ENCODE peak calls at places on chromosomes 11 and 22, in four cellular contexts. K is K562, N is HepG2, T is GM12878. P is an unnamed sample.

GRCh38 chr11:5123802-5124521 is 14.2 kb downstream of the OR52A5 start:
- DNase-seq in K (peak; percentile 81), N (peak; percentile 46), T (peak; percentile 13), P (peak; percentile 83)

GRCh38 chr11:25566298-25567200 is 765.4 kb upstream of the ANO3 start:
- DNase-seq in K (no peak), N (no peak), T (no peak), P (no peak)

GRCh38 chr22:43050995-43051394 is 36.0 kb upstream of the PACSIN2 start:
- DNase-seq in K (no peak), N (peak; percentile 77), T (no peak), P (peak; percentile 72)

GRCh38 chr11:14567064-14567651 is 47.0 kb upstream of the PSMA1 start:
- DNase-seq in K (no peak), N (no peak), T (no peak), P (no peak)

GRCh38 chr11:73566422-73566821 is 31.5 kb downstream of the FAM168A start:
- DNase-seq in K (no peak), N (no peak), T (no peak), P (no peak)

GRCh38 chr11:45436966-45437365 is 150.8 kb upstream of the SYT13 start:
- DNase-seq in K (no peak), N (no peak), T (no peak), P (no peak)

GRCh38 chr22:39927544-39927943 is 26.7 kb downstream of the GRAP2 start:
- DNase-seq in K (peak; percentile 31), N (peak; percentile 8), T (no peak), P (peak; percentile 53)

GRCh38 chr22:22210375-22210774 is 34.2 kb upstream of the VPREB1 start:
- DNase-seq in K (no peak), N (no peak), T (no peak), P (no peak)

GRCh38 chr22:22583030-22583429 is 24.0 kb upstream of the PRAME start:
- DNase-seq in K (no peak), N (no peak), T (no peak), P (no peak)

GRCh38 chr22:49992921-49993648 is 19.5 kb downstream of the IL17REL start:
- DNase-seq in K (peak; percentile 52), N (peak; percentile 49), T (no peak), P (peak; percentile 72)

GRCh38 chr22:27866136-27867091 is 52.6 kb downstream of the PITPNB start:
- DNase-seq in K (no peak), N (peak; percentile 43), T (no peak), P (no peak)

GRCh38 chr11:34139346-34139745 is 33.9 kb downstream of the NAT10 start:
- DNase-seq in K (no peak), N (no peak), T (no peak), P (no peak)

GRCh38 chr11:114216804-114217195 is 79.4 kb upstream of the NNMT start:
- DNase-seq in K (no peak), N (no peak), T (no peak), P (no peak)

GRCh38 chr11:13941790-13942189 is 20.7 kb upstream of the SPON1 start:
- DNase-seq in K (no peak), N (no peak), T (no peak), P (no peak)

GRCh38 chr11:93933230-93933629 is 82.8 kb upstream of the VSTM5 start:
- DNase-seq in K (no peak), N (no peak), T (no peak), P (no peak)

GRCh38 chr11:90219438-90219837 is 3.4 kb downstream of the CHORDC1 start:
- DNase-seq in K (no peak), N (no peak), T (no peak), P (no peak)

GRCh38 chr22:28955817-28956216 is 72.4 kb downstream of the ZNRF3 start:
- DNase-seq in K (no peak), N (no peak), T (peak; percentile 60), P (no peak)

GRCh38 chr11:9090488-9091043 is 833 bp downstream of the SCUBE2 start:
- DNase-seq in K (no peak), N (no peak), T (no peak), P (no peak)

GRCh38 chr22:34429314-34429713 is 509.0 kb upstream of the LARGE1 start:
- DNase-seq in K (no peak), N (no peak), T (no peak), P (no peak)

GRCh38 chr11:2732940-2733628 is 33.3 kb upstream of the KCNQ1OT1 start:
- DNase-seq in K (no peak), N (no peak), T (no peak), P (no peak)

GRCh38 chr11:32911413-32911812 is 18.8 kb downstream of the QSER1 start:
- DNase-seq in K (no peak), N (no peak), T (no peak), P (no peak)

GRCh38 chr22:22618923-22619322 is 25.5 kb upstream of the GGTLC2 start:
- DNase-seq in K (no peak), N (no peak), T (no peak), P (no peak)

GRCh38 chr11:75981546-75981945 is 166.5 kb downstream of the UVRAG start:
- DNase-seq in K (no peak), N (no peak), T (no peak), P (no peak)

GRCh38 chr11:71962428-71963038 is 33.7 kb downstream of the RNF121 start:
- DNase-seq in K (no peak), N (no peak), T (peak; percentile 53), P (no peak)

GRCh38 chr22:30309981-30310672 is 16.6 kb downstream of the TBC1D10A start:
- DNase-seq in K (no peak), N (no peak), T (peak; percentile 58), P (no peak)

GRCh38 chr11:119721129-119722120 is 7.6 kb downstream of the NECTIN1 start:
- DNase-seq in K (peak; percentile 43), N (peak; percentile 67), T (no peak), P (peak; percentile 77)

GRCh38 chr11:76579047-76579751 is 91.3 kb downstream of the LRRC32 start:
- DNase-seq in K (peak; percentile 46), N (no peak), T (no peak), P (peak; percentile 50)

GRCh38 chr11:82814379-82814778 is 80.7 kb upstream of the FAM181B start:
- DNase-seq in K (no peak), N (no peak), T (no peak), P (no peak)

GRCh38 chr22:49820984-49821383 is 6.7 kb downstream of the BRD1 start:
- DNase-seq in K (no peak), N (no peak), T (no peak), P (no peak)

GRCh38 chr11:57349491-57350274 is 11.5 kb downstream of the P2RX3 start:
- DNase-seq in K (peak; percentile 88), N (peak; percentile 35), T (no peak), P (peak; percentile 94)

GRCh38 chr22:32918741-32919140 is 117.2 kb downstream of the TIMP3 start:
- DNase-seq in K (no peak), N (no peak), T (no peak), P (no peak)

GRCh38 chr11:111259871-111260270 is 14.3 kb downstream of the POU2AF2 start:
- DNase-seq in K (no peak), N (no peak), T (no peak), P (no peak)

GRCh38 chr22:37334859-37335818 is 52.8 kb downstream of the CYTH4 start:
- DNase-seq in K (no peak), N (no peak), T (no peak), P (peak; percentile 74)

GRCh38 chr22:19523240-19524169 is 705 bp downstream of the CLDN5 start:
- DNase-seq in K (peak; percentile 56), N (no peak), T (no peak), P (peak; percentile 70)

GRCh38 chr22:19524170-19525115 is at the start of gene CLDN5:
- DNase-seq in K (peak; percentile 69), N (no peak), T (no peak), P (peak; percentile 72)

GRCh38 chr22:19522881-19523239 is 1.4 kb downstream of the CLDN5 start:
- DNase-seq in K (peak; percentile 63), N (no peak), T (no peak), P (no peak)

GRCh38 chr22:19520566-19521305 is 3.5 kb downstream of the CLDN5 start:
- DNase-seq in K (peak; percentile 53), N (no peak), T (no peak), P (no peak)

GRCh38 chr22:19522190-19522880 is 1.9 kb downstream of the CLDN5 start:
- DNase-seq in K (peak; percentile 64), N (no peak), T (no peak), P (no peak)
- TF ChIP-seq TCF7 in K (no peak), N (no peak), T (no peak), P (no peak)

GRCh38 chr22:46062232-46062615 is 85.3 kb upstream of the WNT7B start:
- DNase-seq in K (no peak), N (no peak), T (no peak), P (no peak)
- TF ChIP-seq CREB1 in K (no peak), N (no peak), T (no peak), P (no peak)

GRCh38 chr11:1457326-1457680 is 29.3 kb downstream of the MOB2 start:
- DNase-seq in K (no peak), N (no peak), T (no peak), P (no peak)

GRCh38 chr11:1457856-1458255 is 28.7 kb downstream of the MOB2 start:
- DNase-seq in K (no peak), N (no peak), T (no peak), P (no peak)

GRCh38 chr11:1455763-1456060 is 30.9 kb downstream of the MOB2 start:
- DNase-seq in K (no peak), N (no peak), T (no peak), P (no peak)

GRCh38 chr11:1456166-1456565 is 30.4 kb downstream of the MOB2 start:
- DNase-seq in K (no peak), N (no peak), T (no peak), P (no peak)

GRCh38 chr11:1456596-1457325 is 29.8 kb downstream of the MOB2 start:
- DNase-seq in K (peak; percentile 29), N (no peak), T (no peak), P (no peak)
- TF ChIP-seq USF2 in K (no peak), N (no peak), T (no peak), P (no peak)

GRCh38 chr11:22516136-22516535 is 109.5 kb downstream of the FANCF start:
- DNase-seq in K (no peak), N (no peak), T (no peak), P (no peak)

GRCh38 chr11:22522225-22522624 is 103.4 kb downstream of the FANCF start:
- DNase-seq in K (no peak), N (no peak), T (no peak), P (no peak)

DNA sequence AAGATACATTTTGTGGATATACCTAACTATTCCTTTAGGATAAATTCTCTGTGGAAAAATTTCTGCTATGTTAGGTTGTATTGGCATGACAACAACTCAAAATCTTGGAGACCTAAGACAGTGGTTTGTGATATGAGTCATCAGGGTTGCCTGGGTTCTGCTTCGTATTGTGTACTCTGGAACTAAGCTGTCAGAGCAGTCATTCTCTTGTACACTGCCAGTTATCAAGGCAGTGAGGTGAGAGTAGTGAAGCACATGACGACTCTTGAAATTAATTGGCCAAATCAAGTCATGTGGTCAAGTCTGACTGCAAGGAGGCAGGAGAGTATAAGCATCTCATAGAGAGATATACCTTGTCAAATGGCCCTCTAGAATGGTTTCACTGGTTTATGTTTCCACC is 104.4 kb downstream of the FANCF start:
- DNase-seq in K (no peak), N (peak; percentile 1), T (no peak), P (no peak)
- TF ChIP-seq TCF7 in K (no peak), N (no peak), T (no peak), P (no peak)

DNA sequence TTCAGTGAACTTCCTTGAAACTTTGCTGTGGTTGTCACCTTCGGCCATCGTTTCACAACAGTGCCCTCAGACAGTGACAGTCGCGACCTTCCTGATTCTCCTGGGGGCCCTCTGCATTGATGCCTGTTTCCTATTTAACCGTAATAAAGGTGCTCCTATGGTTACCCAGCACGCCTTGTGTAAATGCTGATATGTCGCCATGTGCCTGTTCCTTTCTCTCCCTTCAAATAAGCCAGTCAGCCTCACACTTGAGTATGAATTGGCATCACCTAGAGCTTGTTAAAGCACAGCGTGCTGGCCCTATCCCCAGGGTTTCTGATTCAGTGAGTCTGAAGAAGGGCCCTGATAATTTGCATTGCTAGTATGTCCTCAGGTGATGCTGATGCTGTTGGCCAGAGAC is 104.8 kb downstream of the MICAL2 start:
- DNase-seq in K (no peak), N (no peak), T (no peak), P (no peak)
- TF ChIP-seq CREB1 in K (no peak), N (no peak), T (no peak), P (no peak)